ENCODE peak calls at places on chromosomes 13 and 19, in nine cellular contexts. N is psoas muscle, X is retinal pigment epithelial cell, V is PC-3, J is tibial artery, R is fibroblast of pulmonary artery, G is GM10248, O is glutamatergic neuron, D is progenitor cell of endocrine pancreas. P is an unnamed sample.

GRCh38 chr19:39474139-39474620 is 6.5 kb upstream of the TIMM50 start:
- DNase-seq in O (peak; percentile 90), R (peak; percentile 46), J (peak; percentile 73), G (peak; percentile 72), X (no peak), N (peak; percentile 62), V (peak; percentile 26), D (peak; percentile 74), P (peak; percentile 80)

GRCh38 chr13:29721766-29722165 is 126.3 kb upstream of the SLC7A1 start:
- DNase-seq in V (no peak), D (no peak), X (no peak), R (no peak), O (no peak), J (no peak), G (no peak), N (no peak), P (no peak)

GRCh38 chr13:30373727-30374126 is 48.6 kb upstream of the UBE2L5 start:
- DNase-seq in N (no peak), J (peak; percentile 46), R (no peak), D (no peak), V (no peak), O (no peak), G (peak; percentile 46), X (no peak), P (no peak)

GRCh38 chr19:46256855-46257254 is 27.3 kb downstream of the IGFL1 start:
- DNase-seq in X (no peak), N (no peak), O (no peak), R (peak; percentile 32), D (no peak), J (no peak), V (no peak), G (no peak), P (no peak)

GRCh38 chr19:16233081-16233776 is 35.5 kb downstream of the AP1M1 start:
- DNase-seq in N (no peak), R (no peak), X (no peak), J (peak; percentile 63), V (no peak), O (no peak), G (peak; percentile 10), D (no peak), P (no peak)

GRCh38 chr13:68927387-68928026 is 1180.1 kb upstream of the ATXN8OS start:
- DNase-seq in X (peak; percentile 7), G (no peak), R (no peak), D (no peak), J (no peak), O (peak; percentile 43), V (peak; percentile 60), N (no peak), P (no peak)

GRCh38 chr19:4318460-4318859 is 14.1 kb downstream of the FSD1 start:
- DNase-seq in J (no peak), X (no peak), D (no peak), R (no peak), G (peak; percentile 4), O (no peak), V (no peak), N (no peak), P (no peak)

GRCh38 chr19:6471076-6471475 is 7.0 kb downstream of the CRB3 start:
- DNase-seq in G (no peak), R (no peak), D (no peak), J (no peak), N (no peak), O (no peak), X (no peak), V (no peak), P (no peak)

GRCh38 chr19:41530761-41531301 is 45.1 kb upstream of the CEACAM21 start:
- DNase-seq in V (no peak), D (no peak), N (no peak), R (peak; percentile 31), X (no peak), G (no peak), J (peak; percentile 67), O (no peak), P (no peak)

GRCh38 chr19:15396436-15396835 is 16.8 kb upstream of the AKAP8 start:
- DNase-seq in D (no peak), J (peak; percentile 53), X (no peak), G (peak; percentile 14), V (no peak), R (no peak), N (no peak), O (no peak), P (no peak)

GRCh38 chr19:2095338-2095938 is 688 bp downstream of the MOB3A start:
- DNase-seq in V (no peak), G (no peak), R (no peak), X (no peak), O (no peak), D (no peak), J (no peak), N (no peak), P (no peak)

GRCh38 chr19:1411255-1412191 is 4.1 kb downstream of the DAZAP1 start:
- DNase-seq in G (no peak), V (no peak), D (no peak), N (peak; percentile 77), R (peak; percentile 41), J (no peak), O (peak; percentile 70), X (peak; percentile 37), P (no peak)

GRCh38 chr13:77480071-77480470 is 55.4 kb upstream of the SCEL start:
- DNase-seq in G (no peak), V (no peak), D (no peak), X (no peak), R (peak; percentile 3), J (no peak), O (peak; percentile 23), N (no peak), P (no peak)

GRCh38 chr13:46622013-46622917 is 69.3 kb downstream of the LRCH1 start:
- DNase-seq in O (no peak), N (no peak), V (no peak), R (no peak), D (no peak), G (no peak), J (no peak), X (no peak), P (no peak)

DNA sequence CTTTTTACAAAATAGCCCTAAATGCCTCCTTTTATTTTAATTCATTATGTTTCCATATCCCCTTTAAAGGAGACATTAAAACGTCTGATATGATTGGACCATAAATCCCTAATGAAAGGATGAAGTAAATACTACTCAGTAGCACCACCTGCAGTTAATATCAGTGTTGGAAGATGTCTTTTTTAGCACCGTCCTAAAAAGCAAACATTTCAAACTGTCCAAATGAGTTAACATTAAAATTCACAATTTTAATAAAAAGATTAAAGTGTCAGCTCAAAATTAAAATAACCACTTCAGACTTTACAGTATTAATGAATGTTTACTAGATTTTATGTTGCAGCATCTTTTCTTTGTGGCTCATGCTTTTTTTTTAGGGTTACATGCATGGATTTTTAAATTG is 12.3 kb downstream of the ZNF507 start:
- DNase-seq in R (no peak), O (no peak), J (no peak), X (no peak), D (no peak), N (no peak), V (peak; percentile 36), G (no peak), P (no peak)
- TF ChIP-seq CTCF in R (peak; percentile 35), O (no peak), J (no peak), X (peak; percentile 42), D (peak; percentile 39), N (peak; percentile 12), V (peak; percentile 64), G (peak; percentile 10), P (peak; percentile 53)

GRCh38 chr19:57302727-57303401 is 17.4 kb upstream of the ZNF543 start:
- DNase-seq in J (no peak), D (no peak), V (peak; percentile 10), G (no peak), X (no peak), N (no peak), R (no peak), O (no peak), P (no peak)

GRCh38 chr19:57305056-57305455 is 15.2 kb upstream of the ZNF543 start:
- DNase-seq in R (no peak), X (no peak), O (no peak), V (no peak), G (no peak), D (no peak), N (no peak), J (no peak), P (no peak)

DNA sequence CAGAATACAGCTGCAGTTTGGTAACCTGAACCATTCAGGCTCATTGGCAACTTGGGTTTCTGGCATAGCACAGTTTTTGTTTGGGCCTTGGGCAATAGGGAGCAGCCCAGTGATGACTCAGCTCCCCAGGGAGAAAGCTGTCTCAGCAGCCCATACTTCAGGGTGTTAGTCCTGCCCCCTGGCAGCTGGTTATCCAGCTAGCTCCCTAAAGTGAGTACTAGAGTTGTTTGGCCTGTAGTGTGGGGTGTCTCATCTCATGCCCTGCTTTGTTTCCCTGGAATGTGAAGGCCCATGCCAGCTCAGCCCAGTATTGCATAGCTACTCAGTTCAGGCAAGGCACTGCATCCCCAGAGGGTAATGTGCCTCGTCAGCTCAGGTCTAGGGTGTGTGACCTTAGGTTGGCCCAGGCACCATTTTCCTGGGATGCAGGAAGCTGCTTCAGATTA is 18.2 kb upstream of the ZNF543 start:
- DNase-seq in R (peak; percentile 97), V (peak; percentile 94), D (no peak), X (no peak), J (peak; percentile 75), O (no peak), G (no peak), N (peak; percentile 74), P (no peak)
- TF ChIP-seq CTCF in R (peak; percentile 19), V (peak; percentile 15), D (no peak), X (no peak), J (no peak), O (no peak), G (no peak), N (no peak), P (no peak)

GRCh38 chr19:49812997-49813861 is at the start of gene FUZ:
- DNase-seq in D (peak; percentile 87), N (peak; percentile 97), R (peak; percentile 100), G (peak; percentile 92), X (peak; percentile 97), O (peak; percentile 93), V (peak; percentile 97), J (peak; percentile 98), P (peak; percentile 94)
- TF ChIP-seq CTCF in D (peak; percentile 37), N (no peak), R (peak; percentile 25), G (no peak), X (peak; percentile 45), O (no peak), V (peak; percentile 15), J (peak; percentile 13), P (peak; percentile 60)

GRCh38 chr19:7976461-7976860 is 29.0 kb downstream of the ELAVL1 start:
- DNase-seq in O (no peak), N (no peak), V (no peak), R (no peak), G (no peak), J (no peak), D (no peak), X (no peak), P (no peak)
- TF ChIP-seq CTCF in O (no peak), N (no peak), V (no peak), R (no peak), G (no peak), J (no peak), D (no peak), X (no peak), P (no peak)